ENCODE peak calls at places on chromosome 12, in five cellular contexts. K is GM13976, B is Caco-2, S is mucosa of descending colon, A is PC-3. E is an unnamed sample.

GRCh38 chr12:88310666-88311065 is 168.6 kb downstream of the TMTC3 start:
- DNase-seq in B (no peak), K (no peak), S (no peak), A (no peak), E (no peak)

GRCh38 chr12:58249610-58250009 is 308.2 kb downstream of the ATP23 start:
- DNase-seq in A (no peak), S (no peak), B (no peak), K (no peak), E (no peak)

GRCh38 chr12:114976361-114976760 is 292.4 kb upstream of the TBX3 start:
- DNase-seq in A (peak; percentile 25), B (no peak), K (no peak), S (no peak), E (no peak)

GRCh38 chr12:78096909-78097597 is 266.4 kb downstream of the NAV3 start:
- DNase-seq in K (no peak), B (no peak), S (no peak), A (no peak), E (no peak)

GRCh38 chr12:460301-461230 is 827 bp downstream of the B4GALNT3 start:
- DNase-seq in B (no peak), S (peak; percentile 55), A (no peak), K (peak; percentile 72), E (peak; percentile 57)

GRCh38 chr12:5797661-5798060 is 147.4 kb downstream of the ANO2 start:
- DNase-seq in K (no peak), B (no peak), A (no peak), S (no peak), E (no peak)

GRCh38 chr12:48910196-48910595 is 15.1 kb downstream of the FKBP11 start:
- DNase-seq in A (no peak), K (no peak), B (peak; percentile 68), S (no peak), E (no peak)

GRCh38 chr12:94229902-94230301 is 81.5 kb downstream of the PLXNC1 start:
- DNase-seq in S (no peak), B (no peak), K (no peak), A (no peak), E (no peak)

GRCh38 chr12:94157891-94158495 is 9.6 kb downstream of the PLXNC1 start:
- DNase-seq in A (no peak), S (no peak), K (no peak), B (no peak), E (no peak)

GRCh38 chr12:84986586-84986985 is 49.5 kb downstream of the TSPAN19 start:
- DNase-seq in S (peak; percentile 31), B (no peak), K (no peak), A (no peak), E (no peak)

GRCh38 chr12:16984484-16984883 is 378.5 kb upstream of the LMO3 start:
- DNase-seq in A (no peak), K (no peak), S (no peak), B (no peak), E (no peak)

GRCh38 chr12:836952-837351 is 84.6 kb downstream of the WNK1 start:
- DNase-seq in B (no peak), S (no peak), A (no peak), K (no peak), E (no peak)

GRCh38 chr12:15815730-15816129 is 26.5 kb upstream of the EPS8 start:
- DNase-seq in K (no peak), B (no peak), A (no peak), S (no peak), E (no peak)

GRCh38 chr12:50207424-50207823 is 40.3 kb upstream of the CERS5 start:
- DNase-seq in B (no peak), K (no peak), S (no peak), A (no peak), E (no peak)

GRCh38 chr12:116370004-116370404 is 92.5 kb upstream of the MED13L start:
- DNase-seq in B (no peak), K (no peak), A (no peak), S (no peak), E (no peak)

GRCh38 chr12:75812341-75813018 is 219.1 kb downstream of the PHLDA1 start:
- DNase-seq in A (no peak), B (no peak), K (no peak), S (no peak), E (no peak)

GRCh38 chr12:129101404-129101803 is 248.1 kb downstream of the GLT1D1 start:
- DNase-seq in A (no peak), K (no peak), B (no peak), S (no peak), E (no peak)

GRCh38 chr12:89461190-89461589 is 63.4 kb downstream of the GALNT4 start:
- DNase-seq in B (no peak), A (no peak), K (no peak), S (no peak), E (no peak)

GRCh38 chr12:56713345-56713744 is 11.8 kb downstream of the NACA start:
- DNase-seq in K (no peak), A (no peak), S (no peak), B (no peak), E (no peak)

GRCh38 chr12:126432780-126433179 is 1367.5 kb downstream of the AACS start:
- DNase-seq in S (no peak), B (no peak), A (no peak), K (no peak), E (no peak)

GRCh38 chr12:118541071-118541470 is 164.7 kb downstream of the SUDS3 start:
- DNase-seq in K (no peak), A (no peak), B (no peak), S (no peak), E (no peak)

GRCh38 chr12:26017484-26018211 is 59.2 kb downstream of the RASSF8 start:
- DNase-seq in B (peak; percentile 52), S (peak; percentile 52), K (peak; percentile 25), A (peak; percentile 86), E (peak; percentile 30)

GRCh38 chr12:62802981-62803380 is 132.0 kb downstream of the PPM1H start:
- DNase-seq in K (no peak), B (no peak), A (peak; percentile 46), S (no peak), E (no peak)

GRCh38 chr12:126069549-126070165 is 1004.4 kb downstream of the AACS start:
- DNase-seq in B (peak; percentile 60), A (peak; percentile 84), S (peak; percentile 50), K (peak; percentile 17), E (peak; percentile 75)

GRCh38 chr12:24993756-24994155 is 44.9 kb upstream of the BCAT1 start:
- DNase-seq in S (no peak), B (no peak), A (no peak), K (no peak), E (no peak)

GRCh38 chr12:27966870-27967269 is 5.7 kb downstream of the PTHLH start:
- DNase-seq in A (peak; percentile 100), K (no peak), B (no peak), S (no peak), E (no peak)

GRCh38 chr12:81078469-81079196 is 754 bp downstream of the ACSS3 start:
- DNase-seq in S (peak; percentile 5), B (no peak), K (no peak), A (no peak), E (no peak)

GRCh38 chr12:57722716-57723629 is 15.6 kb downstream of the AGAP2 start:
- DNase-seq in S (no peak), B (no peak), K (peak; percentile 21), A (no peak), E (no peak)

GRCh38 chr12:88924162-88924561 is 343.9 kb upstream of the KITLG start:
- DNase-seq in B (no peak), S (no peak), K (no peak), A (peak; percentile 68), E (no peak)

GRCh38 chr12:58882796-58883195 is 37.5 kb downstream of the LRIG3 start:
- DNase-seq in S (no peak), A (no peak), K (no peak), B (no peak), E (no peak)

GRCh38 chr12:104828015-104828414 is 130.1 kb downstream of the SLC41A2 start:
- DNase-seq in S (no peak), B (no peak), K (no peak), A (no peak), E (no peak)

GRCh38 chr12:8018666-8019581 is 13.6 kb upstream of the FOXJ2 start:
- DNase-seq in S (no peak), A (no peak), B (no peak), K (no peak), E (peak; percentile 63)
- TF ChIP-seq CTCF in S (no peak), A (no peak), B (no peak), K (no peak), E (no peak)

GRCh38 chr12:11718768-11719253 is 69.3 kb downstream of the ETV6 start:
- DNase-seq in A (peak; percentile 30), S (no peak), B (no peak), K (no peak), E (no peak)

GRCh38 chr12:11719678-11720099 is 70.2 kb downstream of the ETV6 start:
- DNase-seq in S (peak; percentile 46), B (no peak), A (peak; percentile 71), K (no peak), E (peak; percentile 67)

GRCh38 chr12:11718105-11718504 is 68.6 kb downstream of the ETV6 start:
- DNase-seq in A (no peak), B (no peak), K (no peak), S (peak; percentile 52), E (no peak)

GRCh38 chr12:11716794-11717532 is 67.5 kb downstream of the ETV6 start:
- DNase-seq in B (no peak), S (no peak), A (no peak), K (no peak), E (no peak)

DNA sequence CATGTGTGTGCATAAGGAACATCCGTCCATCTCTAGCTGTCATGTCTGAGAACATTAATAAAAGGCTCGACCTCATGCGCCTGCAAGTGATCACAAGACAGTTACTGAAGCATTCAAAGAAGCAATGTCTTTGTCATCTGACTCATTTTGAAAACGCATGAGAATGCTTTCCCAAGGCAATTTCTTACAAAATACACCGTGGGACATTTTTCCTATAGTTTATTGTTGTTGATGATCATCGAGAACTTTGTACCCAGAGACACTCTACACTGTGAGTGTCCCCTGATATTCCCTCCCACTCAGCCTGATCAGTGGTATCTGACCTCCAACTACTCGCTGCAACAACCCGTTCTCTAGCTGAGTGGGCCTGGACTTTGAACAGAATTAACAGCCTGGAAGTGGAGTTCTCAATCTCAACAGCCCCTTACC is 68.1 kb downstream of the ETV6 start:
- DNase-seq in S (no peak), A (no peak), K (peak; percentile 40), B (no peak), E (no peak)
- TF ChIP-seq CTCF in S (no peak), A (no peak), K (no peak), B (no peak), E (no peak)

GRCh38 chr12:102896067-102896466 is 21.0 kb downstream of the PAH start:
- DNase-seq in K (no peak), B (no peak), A (peak; percentile 21), S (no peak), E (no peak)
- TF ChIP-seq CTCF in K (peak; percentile 8), B (no peak), A (peak; percentile 31), S (no peak), E (no peak)

DNA sequence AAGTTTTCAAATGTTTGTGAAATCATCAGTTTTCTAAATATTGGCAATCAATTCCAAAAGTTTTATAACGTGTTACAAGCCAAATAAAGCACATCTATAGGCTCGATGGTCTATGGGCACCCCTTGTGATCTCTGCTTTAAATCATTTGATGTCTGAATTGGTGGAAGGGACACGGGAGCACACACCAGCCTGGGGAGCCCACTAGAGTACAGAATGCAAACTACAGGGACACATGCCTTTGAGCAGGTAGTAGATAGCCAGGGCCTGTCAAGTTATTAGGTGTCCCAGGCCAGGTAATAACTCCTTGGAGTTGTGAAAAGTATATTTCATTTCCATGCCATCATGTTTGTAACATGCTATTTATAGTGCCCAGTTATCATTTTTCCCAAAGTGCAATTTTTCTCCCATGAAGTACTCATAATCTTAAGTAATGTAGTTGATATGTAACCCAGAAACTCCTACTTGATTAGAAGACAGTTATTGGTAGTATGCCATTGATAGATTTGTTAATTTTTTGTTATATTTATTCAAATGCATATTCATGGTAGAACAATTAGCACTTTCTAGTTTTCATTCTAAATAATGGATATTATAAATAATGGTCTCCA is 97.0 kb upstream of the FGD4 start:
- DNase-seq in S (peak; percentile 51), K (peak; percentile 72), B (no peak), A (peak; percentile 58), E (peak; percentile 34)
- TF ChIP-seq CTCF in S (no peak), K (peak; percentile 58), B (no peak), A (peak; percentile 68), E (peak; percentile 30)